ENCODE peak calls at places on chromosomes 11 and 22, in four cellular contexts. T, E, G and X are unnamed samples.

GRCh38 chr11:24312464-24313238 is 184.2 kb upstream of the LUZP2 start:
- DNase-seq in E (no peak), G (no peak), T (no peak), X (no peak)

GRCh38 chr22:21646608-21647590 is 4.8 kb downstream of the SDF2L1 start:
- DNase-seq in G (peak), E (peak), T (peak), X (peak)

GRCh38 chr11:70270104-70270876 is at the start of gene PPFIA1:
- DNase-seq in E (peak), G (peak), T (peak), X (peak)

GRCh38 chr11:94849836-94850235 is 81.7 kb downstream of the AMOTL1 start:
- DNase-seq in E (peak), G (no peak), T (no peak), X (peak)

GRCh38 chr11:100151944-100152343 is 535.1 kb upstream of the ARHGAP42 start:
- DNase-seq in T (no peak), E (no peak), G (no peak), X (no peak)

GRCh38 chr11:134655189-134655937 is 243.3 kb upstream of the B3GAT1 start:
- DNase-seq in T (no peak), G (peak), E (no peak), X (no peak)

GRCh38 chr11:62179995-62180394 is 10.0 kb upstream of the SCGB1D1 start:
- DNase-seq in E (no peak), G (no peak), T (no peak), X (no peak)

GRCh38 chr11:120756931-120757330 is 245.4 kb downstream of the GRIK4 start:
- DNase-seq in E (no peak), G (no peak), T (no peak), X (no peak)

GRCh38 chr22:24466831-24467249 is 28.3 kb upstream of the UPB1 start:
- DNase-seq in G (no peak), E (no peak), T (no peak), X (peak)

GRCh38 chr11:72378704-72379383 is 55.5 kb downstream of the CLPB start:
- DNase-seq in G (peak), T (peak), E (peak), X (peak)

GRCh38 chr11:37509471-37509870 is 911.4 kb upstream of the RAG2 start:
- DNase-seq in E (no peak), T (no peak), G (no peak), X (no peak)

GRCh38 chr22:39277135-39277607 is 32.4 kb upstream of the PDGFB start:
- DNase-seq in E (no peak), T (no peak), G (no peak), X (no peak)

GRCh38 chr11:119155733-119156492 is 7.1 kb downstream of the ABCG4 start:
- DNase-seq in G (no peak), E (no peak), T (peak), X (no peak)

DNA sequence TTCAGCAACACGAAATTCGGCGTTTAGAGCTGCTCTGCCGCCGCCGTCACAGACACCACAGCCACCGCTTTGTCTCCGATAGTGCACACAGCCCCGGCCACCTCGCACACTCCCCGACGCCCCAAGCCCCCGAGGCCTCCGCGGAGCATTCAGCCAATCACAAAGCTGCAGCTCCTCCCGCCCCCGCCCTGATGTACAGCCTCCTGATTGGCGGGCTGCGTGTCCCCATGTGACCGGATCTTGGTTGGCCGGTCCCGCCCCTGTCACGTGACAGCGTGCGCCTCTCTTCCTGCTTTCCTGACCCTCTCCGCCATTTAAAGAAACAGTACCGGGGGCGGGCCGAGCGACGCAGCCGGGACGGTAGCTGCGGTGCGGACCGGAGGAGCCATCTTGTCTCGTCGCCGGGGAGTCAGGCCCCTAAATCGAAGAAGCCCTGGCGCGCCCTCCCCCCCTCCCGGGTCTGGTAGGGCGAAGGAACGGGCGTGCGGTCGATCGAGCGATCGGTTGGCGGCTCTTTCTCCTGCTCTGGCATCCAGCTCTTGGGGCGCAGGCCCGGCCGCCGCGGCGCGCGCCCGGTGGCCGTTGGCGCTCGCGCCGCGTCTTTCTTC is at the start of gene TUG1:
- DNase-seq in G (peak), T (peak), E (peak), X (peak)
- TF ChIP-seq POLR2A in G (no peak), T (peak), E (peak), X (peak)

GRCh38 chr11:1727861-1728260 is 22.5 kb downstream of the IFITM10 start:
- DNase-seq in E (no peak), G (no peak), T (no peak), X (no peak)
- TF ChIP-seq EP300 in E (no peak), G (no peak), T (no peak), X (no peak)

GRCh38 chr11:76781861-76782500 is 1.2 kb upstream of the TSKU start:
- DNase-seq in E (no peak), T (peak), G (no peak), X (no peak)

GRCh38 chr11:76782526-76783293 is 446 bp upstream of the TSKU start:
- DNase-seq in E (peak), G (peak), T (peak), X (peak)

GRCh38 chr11:76778874-76779273 is 4.3 kb upstream of the TSKU start:
- DNase-seq in E (no peak), G (no peak), T (no peak), X (no peak)

GRCh38 chr11:76783294-76783900 is at the start of gene TSKU:
- DNase-seq in G (no peak), E (no peak), T (no peak), X (no peak)

DNA sequence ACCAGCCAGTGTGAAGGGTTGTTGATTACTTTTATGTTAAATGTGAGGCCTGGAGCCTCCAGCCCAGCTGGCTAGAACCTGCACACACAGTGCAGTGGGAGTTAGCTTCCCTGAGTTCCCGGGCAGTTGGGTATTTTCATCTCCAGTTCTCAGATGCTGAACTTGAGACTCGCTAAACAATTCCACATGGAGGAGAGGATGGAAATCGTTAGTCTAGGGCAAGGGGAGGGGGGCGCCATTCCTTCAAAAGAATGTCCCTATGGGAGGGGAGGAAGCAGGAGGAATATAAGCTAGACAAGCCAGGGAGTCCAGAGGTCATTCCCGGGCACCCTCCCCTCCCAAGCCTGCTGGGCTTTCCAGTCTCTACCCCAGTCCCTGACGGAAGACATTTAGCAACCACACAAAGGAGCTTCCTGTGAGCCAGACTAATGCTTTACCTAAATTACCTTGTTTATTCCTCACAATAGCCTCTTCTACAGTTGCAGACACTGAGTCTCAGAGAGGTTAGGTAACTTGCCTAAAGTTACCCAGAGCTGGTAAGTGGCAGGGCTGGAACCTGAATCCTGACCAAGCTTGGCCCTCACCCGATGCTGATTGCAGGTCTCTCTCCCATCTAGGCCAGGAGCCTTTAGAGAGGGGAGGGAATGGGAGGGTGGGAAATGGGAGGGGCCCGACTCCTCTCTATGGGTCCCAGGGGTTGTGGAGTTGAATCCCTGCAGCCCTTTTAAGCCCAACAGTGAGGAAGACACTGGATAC is 1.9 kb upstream of the TSKU start:
- DNase-seq in T (peak), G (no peak), E (no peak), X (no peak)
- TF ChIP-seq POLR2A in T (peak), G (no peak), E (no peak), X (no peak)

GRCh38 chr11:208177-208916 is 839 bp downstream of the RIC8A start:
- DNase-seq in G (peak), T (peak), E (peak), X (peak)
- TF ChIP-seq EP300 in G (no peak), T (no peak), E (no peak), X (no peak)

GRCh38 chr11:9754041-9754471 is 90.2 kb downstream of the SWAP70 start:
- DNase-seq in G (no peak), T (no peak), E (no peak), X (no peak)
- TF ChIP-seq POLR2A in G (no peak), T (no peak), E (no peak), X (no peak)

DNA sequence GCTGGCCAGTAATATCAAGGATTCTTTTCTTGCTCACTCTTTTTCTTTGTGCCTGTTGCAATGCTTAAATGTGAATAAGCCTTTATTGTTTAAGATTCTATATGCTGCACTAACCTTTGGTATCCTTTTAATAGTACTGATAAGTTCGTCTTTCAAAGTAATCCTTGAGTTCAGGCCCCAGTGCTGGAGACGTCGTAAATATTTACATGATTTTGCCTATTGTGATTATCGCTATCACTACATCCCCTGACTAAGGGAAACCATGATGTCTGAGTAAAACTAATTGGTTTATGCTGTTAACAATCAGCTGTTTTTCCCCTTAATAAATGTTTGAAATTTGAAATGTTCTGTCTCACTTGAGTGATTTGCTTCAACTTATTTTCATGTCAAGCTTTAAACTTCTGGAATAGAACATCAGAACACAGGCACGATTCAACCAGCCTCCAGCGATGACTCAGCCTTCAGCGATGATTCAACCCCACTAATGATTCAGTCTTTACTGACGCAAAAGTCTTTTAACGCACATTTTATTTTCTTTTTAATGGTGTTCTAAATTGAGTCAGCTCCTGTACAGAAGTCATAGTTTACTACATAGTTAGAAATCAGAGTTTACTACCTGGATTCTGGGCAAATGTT is 3.9 kb downstream of the HTATIP2 start:
- DNase-seq in G (peak), E (no peak), T (peak), X (peak)
- TF ChIP-seq EP300 in G (no peak), E (peak), T (no peak), X (no peak)

GRCh38 chr11:203056-203944 is 3.9 kb downstream of the BET1L start:
- DNase-seq in T (no peak), E (no peak), G (peak), X (no peak)
- TF ChIP-seq POLR2A in T (no peak), E (no peak), G (no peak), X (no peak)